ENCODE peak calls at places on chromosomes 11 and 22, in six cellular contexts. One of them, this sample, is unnamed.

GRCh38 chr22:41366323-41367014 is 15.3 kb upstream of the TEF start:
- DNase-seq in adipocyte: no peak
- DNase-seq in GM23248: no peak
- DNase-seq in tibial artery: no peak
- DNase-seq in H1: no peak
- DNase-seq in RWPE2: no peak
- DNase-seq in this sample: no peak

GRCh38 chr22:32693102-32693501 is 108.4 kb upstream of the TIMP3 start:
- DNase-seq in GM23248: no peak
- DNase-seq in RWPE2: no peak
- DNase-seq in adipocyte: no peak
- DNase-seq in tibial artery: no peak
- DNase-seq in H1: no peak
- DNase-seq in this sample: no peak

GRCh38 chr11:121328967-121329653 is 36.5 kb downstream of the SC5D start:
- DNase-seq in GM23248: no peak
- DNase-seq in adipocyte: no peak
- DNase-seq in RWPE2: no peak
- DNase-seq in tibial artery: no peak
- DNase-seq in H1: no peak
- DNase-seq in this sample: no peak

GRCh38 chr11:58923300-58923788 is 15.9 kb upstream of the GLYATL1 start:
- DNase-seq in GM23248: peak; percentile 52
- DNase-seq in RWPE2: no peak
- DNase-seq in adipocyte: peak; percentile 57
- DNase-seq in tibial artery: no peak
- DNase-seq in H1: no peak
- DNase-seq in this sample: no peak

GRCh38 chr11:124751741-124752470 is at the start of gene VSIG2:
- DNase-seq in GM23248: no peak
- DNase-seq in tibial artery: no peak
- DNase-seq in RWPE2: no peak
- DNase-seq in H1: no peak
- DNase-seq in adipocyte: no peak
- DNase-seq in this sample: no peak

GRCh38 chr11:83007909-83008580 is 63.7 kb downstream of the RAB30 start:
- DNase-seq in GM23248: no peak
- DNase-seq in RWPE2: no peak
- DNase-seq in adipocyte: no peak
- DNase-seq in tibial artery: peak; percentile 67
- DNase-seq in H1: no peak
- DNase-seq in this sample: peak; percentile 74

GRCh38 chr11:25775608-25776007 is 556.3 kb upstream of the ANO3 start:
- DNase-seq in tibial artery: no peak
- DNase-seq in GM23248: peak; percentile 4
- DNase-seq in H1: no peak
- DNase-seq in adipocyte: peak; percentile 6
- DNase-seq in RWPE2: no peak
- DNase-seq in this sample: no peak

GRCh38 chr11:73944085-73944484 is 6.7 kb upstream of the DNAJB13 start:
- DNase-seq in RWPE2: no peak
- DNase-seq in H1: no peak
- DNase-seq in GM23248: no peak
- DNase-seq in tibial artery: no peak
- DNase-seq in adipocyte: no peak
- DNase-seq in this sample: no peak

GRCh38 chr11:118876261-118876660 is 7.4 kb upstream of the CXCR5 start:
- DNase-seq in H1: no peak
- DNase-seq in tibial artery: no peak
- DNase-seq in GM23248: no peak
- DNase-seq in adipocyte: no peak
- DNase-seq in RWPE2: no peak
- DNase-seq in this sample: no peak

GRCh38 chr11:67345949-67346819 is 7.2 kb downstream of the POLD4 start:
- DNase-seq in GM23248: peak; percentile 88
- DNase-seq in H1: no peak
- DNase-seq in tibial artery: peak; percentile 51
- DNase-seq in RWPE2: no peak
- DNase-seq in adipocyte: peak; percentile 70
- DNase-seq in this sample: no peak

GRCh38 chr11:72736452-72737069 is 15.6 kb downstream of the ARAP1 start:
- DNase-seq in adipocyte: peak; percentile 48
- DNase-seq in tibial artery: no peak
- DNase-seq in H1: no peak
- DNase-seq in GM23248: peak; percentile 86
- DNase-seq in RWPE2: no peak
- DNase-seq in this sample: no peak

GRCh38 chr11:126443120-126443519 is 87.6 kb downstream of the ST3GAL4 start:
- DNase-seq in adipocyte: no peak
- DNase-seq in GM23248: no peak
- DNase-seq in H1: no peak
- DNase-seq in tibial artery: no peak
- DNase-seq in RWPE2: no peak
- DNase-seq in this sample: peak; percentile 36

GRCh38 chr11:60301178-60301577 is 20.7 kb downstream of the MS4A4A start:
- DNase-seq in H1: no peak
- DNase-seq in GM23248: no peak
- DNase-seq in RWPE2: no peak
- DNase-seq in adipocyte: no peak
- DNase-seq in tibial artery: no peak
- DNase-seq in this sample: no peak

GRCh38 chr11:19429108-19429760 is 188.5 kb upstream of the E2F8 start:
- DNase-seq in RWPE2: no peak
- DNase-seq in H1: no peak
- DNase-seq in GM23248: no peak
- DNase-seq in tibial artery: no peak
- DNase-seq in adipocyte: no peak
- DNase-seq in this sample: no peak

GRCh38 chr11:116379185-116379828 is 393.5 kb downstream of the BUD13 start:
- DNase-seq in GM23248: peak; percentile 47
- DNase-seq in H1: no peak
- DNase-seq in tibial artery: no peak
- DNase-seq in RWPE2: no peak
- DNase-seq in adipocyte: peak; percentile 16
- DNase-seq in this sample: no peak

GRCh38 chr11:71179877-71180276 is 72.5 kb downstream of the SHANK2 start:
- DNase-seq in GM23248: no peak
- DNase-seq in adipocyte: no peak
- DNase-seq in tibial artery: no peak
- DNase-seq in RWPE2: no peak
- DNase-seq in H1: no peak
- DNase-seq in this sample: no peak

GRCh38 chr22:38162881-38163843 is 18.5 kb downstream of the PLA2G6 start:
- DNase-seq in tibial artery: peak; percentile 48
- DNase-seq in adipocyte: no peak
- DNase-seq in H1: no peak
- DNase-seq in RWPE2: no peak
- DNase-seq in GM23248: no peak
- DNase-seq in this sample: peak; percentile 65

GRCh38 chr11:114138411-114138810 is 78.9 kb downstream of the ZBTB16 start:
- DNase-seq in tibial artery: no peak
- DNase-seq in GM23248: no peak
- DNase-seq in RWPE2: no peak
- DNase-seq in adipocyte: no peak
- DNase-seq in H1: no peak
- DNase-seq in this sample: no peak

GRCh38 chr11:72363112-72363511 is 71.2 kb downstream of the CLPB start:
- DNase-seq in RWPE2: no peak
- DNase-seq in adipocyte: no peak
- DNase-seq in GM23248: no peak
- DNase-seq in tibial artery: no peak
- DNase-seq in H1: no peak
- DNase-seq in this sample: no peak

GRCh38 chr11:35304393-35304790 is 115.0 kb downstream of the SLC1A2 start:
- DNase-seq in RWPE2: no peak
- DNase-seq in GM23248: peak; percentile 88
- DNase-seq in tibial artery: no peak
- DNase-seq in adipocyte: peak; percentile 41
- DNase-seq in H1: no peak
- DNase-seq in this sample: no peak

GRCh38 chr11:33708970-33709369 is 8.3 kb upstream of the C11orf91 start:
- DNase-seq in GM23248: no peak
- DNase-seq in adipocyte: no peak
- DNase-seq in RWPE2: no peak
- DNase-seq in H1: no peak
- DNase-seq in tibial artery: no peak
- DNase-seq in this sample: no peak
- H3K4me1 ChIP-seq in GM23248: peaks cover 45% of the 10 kb centered on the region
- H3K4me1 ChIP-seq in adipocyte: peaks cover 22% of the 10 kb centered on the region
- H3K4me1 ChIP-seq in RWPE2: peaks cover 42% of the 10 kb centered on the region
- H3K4me1 ChIP-seq in H1: peaks cover 3% of the 10 kb centered on the region
- H3K4me1 ChIP-seq in tibial artery: no peaks in the 10 kb centered on the region
- H3K4me1 ChIP-seq in this sample: no peaks in the 10 kb centered on the region

GRCh38 chr11:502288-503178 is 4.5 kb downstream of the RNH1 start:
- DNase-seq in GM23248: no peak
- DNase-seq in H1: no peak
- DNase-seq in RWPE2: peak; percentile 60
- DNase-seq in tibial artery: no peak
- DNase-seq in adipocyte: no peak
- DNase-seq in this sample: no peak
- H3K4me3 ChIP-seq in GM23248: peak overlapping the region; percentile 23
- H3K4me3 ChIP-seq in H1: no peak overlapping the region
- H3K4me3 ChIP-seq in RWPE2: no peak overlapping the region
- H3K4me3 ChIP-seq in tibial artery: peak overlapping the region; percentile 72
- H3K4me3 ChIP-seq in adipocyte: no peak overlapping the region
- H3K4me3 ChIP-seq in this sample: no peak overlapping the region

GRCh38 chr11:100557830-100558611 is 129.1 kb upstream of the ARHGAP42 start:
- DNase-seq in GM23248: peak; percentile 68
- DNase-seq in tibial artery: no peak
- DNase-seq in H1: no peak
- DNase-seq in adipocyte: peak; percentile 15
- DNase-seq in RWPE2: no peak
- DNase-seq in this sample: no peak
- H3K4me1 ChIP-seq in GM23248: peaks cover 17% of the 10 kb centered on the region
- H3K4me1 ChIP-seq in tibial artery: no peaks in the 10 kb centered on the region
- H3K4me1 ChIP-seq in H1: no peaks in the 10 kb centered on the region
- H3K4me1 ChIP-seq in adipocyte: peaks cover 46% of the 10 kb centered on the region
- H3K4me1 ChIP-seq in RWPE2: peaks cover 24% of the 10 kb centered on the region
- H3K4me1 ChIP-seq in this sample: no peaks in the 10 kb centered on the region

GRCh38 chr11:61688368-61689163 is 8.4 kb downstream of the DAGLA start:
- DNase-seq in H1: no peak
- DNase-seq in GM23248: peak; percentile 87
- DNase-seq in tibial artery: peak; percentile 86
- DNase-seq in adipocyte: no peak
- DNase-seq in RWPE2: no peak
- DNase-seq in this sample: no peak
- H3K4me3 ChIP-seq in H1: no peak overlapping the region
- H3K4me3 ChIP-seq in GM23248: peak overlapping the region; percentile 55
- H3K4me3 ChIP-seq in tibial artery: no peak overlapping the region
- H3K4me3 ChIP-seq in adipocyte: peak overlapping the region; percentile 67
- H3K4me3 ChIP-seq in RWPE2: no peak overlapping the region
- H3K4me3 ChIP-seq in this sample: no peak overlapping the region

DNA sequence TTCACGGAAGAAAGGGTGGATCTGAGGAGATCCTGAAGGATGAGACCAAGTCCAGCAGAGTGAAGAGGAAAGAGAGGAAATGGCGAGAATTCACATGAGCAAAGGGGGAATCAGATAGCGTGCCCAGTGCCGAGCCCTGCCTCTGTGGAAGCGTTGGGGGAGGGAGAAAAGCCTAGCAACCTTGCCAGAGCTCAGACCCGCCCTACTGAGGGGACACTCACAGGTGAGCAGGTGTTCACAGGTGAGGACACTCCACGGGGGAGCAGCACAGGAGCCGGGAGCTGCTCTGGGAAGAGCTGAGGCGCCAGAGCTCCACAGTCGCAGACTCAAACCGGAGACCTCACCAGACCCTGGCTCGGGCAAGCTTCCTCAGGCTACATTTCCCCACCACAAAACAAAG is 56.2 kb downstream of the MICAL3 start:
- DNase-seq in tibial artery: no peak
- DNase-seq in adipocyte: no peak
- DNase-seq in H1: no peak
- DNase-seq in GM23248: no peak
- DNase-seq in RWPE2: no peak
- DNase-seq in this sample: no peak
- H3K4me1 ChIP-seq in tibial artery: no peaks in the 10 kb centered on the region
- H3K4me1 ChIP-seq in adipocyte: peaks cover 27% of the 10 kb centered on the region
- H3K4me1 ChIP-seq in H1: peaks cover 9% of the 10 kb centered on the region
- H3K4me1 ChIP-seq in GM23248: peaks cover 42% of the 10 kb centered on the region
- H3K4me1 ChIP-seq in RWPE2: peaks cover 28% of the 10 kb centered on the region
- H3K4me1 ChIP-seq in this sample: peaks cover 14% of the 10 kb centered on the region

GRCh38 chr22:30289126-30289979 is at the start of gene CASTOR1:
- DNase-seq in adipocyte: peak; percentile 100
- DNase-seq in GM23248: peak; percentile 100
- DNase-seq in H1: peak; percentile 91
- DNase-seq in RWPE2: peak; percentile 99
- DNase-seq in tibial artery: peak; percentile 100
- DNase-seq in this sample: peak; percentile 99

GRCh38 chr22:30289980-30290313 is 642 bp upstream of the CASTOR1 start:
- DNase-seq in GM23248: no peak
- DNase-seq in H1: no peak
- DNase-seq in RWPE2: no peak
- DNase-seq in tibial artery: peak; percentile 80
- DNase-seq in adipocyte: no peak
- DNase-seq in this sample: no peak

GRCh38 chr22:30291334-30291892 is 2.1 kb upstream of the CASTOR1 start:
- DNase-seq in RWPE2: no peak
- DNase-seq in GM23248: no peak
- DNase-seq in tibial artery: peak; percentile 73
- DNase-seq in H1: no peak
- DNase-seq in adipocyte: no peak
- DNase-seq in this sample: no peak

GRCh38 chr22:30290679-30291333 is 1.5 kb upstream of the CASTOR1 start:
- DNase-seq in tibial artery: peak; percentile 94
- DNase-seq in RWPE2: no peak
- DNase-seq in H1: no peak
- DNase-seq in adipocyte: peak; percentile 51
- DNase-seq in GM23248: peak; percentile 59
- DNase-seq in this sample: peak; percentile 54

GRCh38 chr22:30290318-30290678 is 993 bp upstream of the CASTOR1 start:
- DNase-seq in tibial artery: no peak
- DNase-seq in RWPE2: no peak
- DNase-seq in GM23248: peak; percentile 44
- DNase-seq in adipocyte: peak; percentile 34
- DNase-seq in H1: no peak
- DNase-seq in this sample: no peak
- H3K4me3 ChIP-seq in tibial artery: peak overlapping the region; percentile 76
- H3K4me3 ChIP-seq in RWPE2: no peak overlapping the region
- H3K4me3 ChIP-seq in GM23248: no peak overlapping the region
- H3K4me3 ChIP-seq in adipocyte: peak overlapping the region; percentile 62
- H3K4me3 ChIP-seq in H1: peak overlapping the region; percentile 70
- H3K4me3 ChIP-seq in this sample: no peak overlapping the region

GRCh38 chr22:19405133-19405532 is 26.4 kb downstream of the HIRA start:
- DNase-seq in RWPE2: no peak
- DNase-seq in adipocyte: no peak
- DNase-seq in tibial artery: no peak
- DNase-seq in GM23248: no peak
- DNase-seq in H1: no peak
- DNase-seq in this sample: no peak
- H3K4me1 ChIP-seq in RWPE2: no peaks in the 10 kb centered on the region
- H3K4me1 ChIP-seq in adipocyte: no peaks in the 10 kb centered on the region
- H3K4me1 ChIP-seq in tibial artery: no peaks in the 10 kb centered on the region
- H3K4me1 ChIP-seq in GM23248: no peaks in the 10 kb centered on the region
- H3K4me1 ChIP-seq in H1: no peaks in the 10 kb centered on the region
- H3K4me1 ChIP-seq in this sample: peaks cover 20% of the 10 kb centered on the region

This sample was measured in BE2C.